ENCODE peak calls at places on chromosomes 16 and 17, in four cellular contexts. One of them, this sample, is unnamed.

GRCh38 chr16:4404247-4404966 is 12.0 kb downstream of the CORO7 start:
- DNase-seq in left cardiac atrium: peak; percentile 57
- DNase-seq in lung: no peak
- DNase-seq in cortex of kidney: no peak
- DNase-seq in this sample: no peak

GRCh38 chr17:7650509-7651096 is at the start of gene ATP1B2:
- DNase-seq in cortex of kidney: no peak
- DNase-seq in lung: peak; percentile 44
- DNase-seq in left cardiac atrium: peak; percentile 83
- DNase-seq in this sample: peak; percentile 51

GRCh38 chr17:39011907-39012468 is 44.8 kb upstream of the FBXO47 start:
- DNase-seq in cortex of kidney: no peak
- DNase-seq in lung: no peak
- DNase-seq in left cardiac atrium: no peak
- DNase-seq in this sample: no peak

GRCh38 chr16:3101841-3102470 is 2.9 kb upstream of the ZSCAN10 start:
- DNase-seq in lung: no peak
- DNase-seq in cortex of kidney: no peak
- DNase-seq in left cardiac atrium: peak; percentile 57
- DNase-seq in this sample: no peak

GRCh38 chr17:3647769-3648540 is 11.4 kb downstream of the CTNS start:
- DNase-seq in left cardiac atrium: peak; percentile 57
- DNase-seq in cortex of kidney: no peak
- DNase-seq in lung: no peak
- DNase-seq in this sample: peak; percentile 32

GRCh38 chr16:85612191-85612800 is 826 bp upstream of the GSE1 start:
- DNase-seq in cortex of kidney: no peak
- DNase-seq in left cardiac atrium: peak; percentile 86
- DNase-seq in lung: peak; percentile 93
- DNase-seq in this sample: peak; percentile 87

GRCh38 chr16:72938426-72939164 is 109.3 kb downstream of the ZFHX3 start:
- DNase-seq in lung: peak; percentile 68
- DNase-seq in cortex of kidney: no peak
- DNase-seq in left cardiac atrium: peak; percentile 88
- DNase-seq in this sample: peak; percentile 81

GRCh38 chr16:66247516-66248089 is 118.9 kb upstream of the CDH5 start:
- DNase-seq in left cardiac atrium: peak; percentile 54
- DNase-seq in lung: no peak
- DNase-seq in cortex of kidney: no peak
- DNase-seq in this sample: no peak

GRCh38 chr16:78210305-78210704 is 110.9 kb downstream of the WWOX start:
- DNase-seq in left cardiac atrium: no peak
- DNase-seq in cortex of kidney: no peak
- DNase-seq in lung: no peak
- DNase-seq in this sample: no peak

GRCh38 chr16:14509675-14510132 is 120.4 kb downstream of the PARN start:
- DNase-seq in left cardiac atrium: no peak
- DNase-seq in cortex of kidney: no peak
- DNase-seq in lung: no peak
- DNase-seq in this sample: no peak

GRCh38 chr16:47687694-47688093 is 226.6 kb downstream of the PHKB start:
- DNase-seq in left cardiac atrium: no peak
- DNase-seq in lung: no peak
- DNase-seq in cortex of kidney: no peak
- DNase-seq in this sample: no peak

GRCh38 chr17:63285566-63285965 is 160.5 kb downstream of the CYB561 start:
- DNase-seq in cortex of kidney: no peak
- DNase-seq in lung: no peak
- DNase-seq in left cardiac atrium: no peak
- DNase-seq in this sample: no peak